ENCODE peak calls at places on chromosomes 7 and 10, in five cellular contexts. F is left ventricle myocardium superior; T is Calu3; H is effector CD4-positive, alpha-beta T cell; Z is fibroblast of mammary gland. J is an unnamed sample.

GRCh38 chr7:157981778-157982177 is 605.8 kb downstream of the PTPRN2 start:
- DNase-seq in F (no peak), T (no peak), H (no peak), Z (no peak), J (no peak)

GRCh38 chr10:91632671-91633550 is at the start of gene PPP1R3C:
- DNase-seq in F (peak), T (peak), H (peak), Z (peak), J (peak)

GRCh38 chr10:26627320-26627719 is 70.2 kb upstream of the PDSS1 start:
- DNase-seq in F (no peak), T (no peak), H (no peak), Z (peak), J (no peak)

GRCh38 chr7:88357295-88357694 is 50.6 kb upstream of the STEAP4 start:
- DNase-seq in F (no peak), T (peak), H (no peak), Z (peak), J (no peak)

GRCh38 chr7:92768501-92769360 is 67.6 kb downstream of the CDK6 start:
- DNase-seq in F (no peak), T (no peak), H (no peak), Z (peak), J (no peak)

GRCh38 chr10:44673245-44673999 is 237.7 kb upstream of the TMEM72 start:
- DNase-seq in F (no peak), T (no peak), H (no peak), Z (no peak), J (no peak)

GRCh38 chr10:101228682-101229274 is 485 bp downstream of the LBX1 start:
- DNase-seq in F (no peak), T (no peak), H (no peak), Z (no peak), J (peak)

GRCh38 chr10:79379512-79380124 is 32.3 kb downstream of the PPIF start:
- DNase-seq in F (peak), T (no peak), H (no peak), Z (peak), J (no peak)

GRCh38 chr7:142669074-142669654 is 80.1 kb upstream of the PRSS1 start:
- DNase-seq in F (no peak), T (no peak), H (no peak), Z (peak), J (peak)

GRCh38 chr7:29839302-29839701 is 33.0 kb downstream of the WIPF3 start:
- DNase-seq in F (peak), T (no peak), H (no peak), Z (peak), J (no peak)

GRCh38 chr10:43060291-43060690 is 16.6 kb upstream of the RET start:
- DNase-seq in F (peak), T (no peak), H (no peak), Z (no peak), J (no peak)